ENCODE peak calls at places on chromosomes 12 and 14, in five cellular contexts. I, B, Y, E and O are unnamed samples.
A peak's percentile ranks its signal among the peaks of the same experiment; 100 is the strongest.

GRCh38 chr12:124026755-124027745 is 54.0 kb downstream of the ZNF664 start:
- DNase-seq in E (no peak), B (no peak), Y (peak; percentile 86), I (no peak), O (no peak)

GRCh38 chr12:41521872-41522379 is 333.8 kb downstream of the PDZRN4 start:
- DNase-seq in I (no peak), Y (peak; percentile 87), E (no peak), B (no peak), O (no peak)

GRCh38 chr12:91332305-91332704 is 149.7 kb upstream of the DCN start:
- DNase-seq in B (no peak), I (no peak), Y (peak; percentile 34), E (no peak), O (no peak)

GRCh38 chr12:106769078-106769477 is 5.4 kb upstream of the RIC8B start:
- DNase-seq in E (no peak), I (no peak), B (no peak), Y (peak; percentile 38), O (peak; percentile 68)

GRCh38 chr12:108551556-108551955 is 9.4 kb downstream of the SART3 start:
- DNase-seq in I (no peak), Y (peak; percentile 65), E (no peak), B (no peak), O (no peak)

GRCh38 chr12:93139028-93139665 is 210.1 kb upstream of the EEA1 start:
- DNase-seq in B (no peak), Y (no peak), E (no peak), I (no peak), O (no peak)

GRCh38 chr12:82529096-82529495 is 157.6 kb upstream of the TMTC2 start:
- DNase-seq in B (no peak), Y (no peak), E (no peak), I (no peak), O (no peak)

GRCh38 chr12:70619471-70620152 is 17.6 kb downstream of the PTPRB start:
- DNase-seq in E (no peak), I (no peak), Y (peak; percentile 70), B (no peak), O (no peak)

GRCh38 chr14:75446447-75446846 is 18.6 kb downstream of the JDP2 start:
- DNase-seq in Y (no peak), I (no peak), B (no peak), E (no peak), O (no peak)

GRCh38 chr14:69487226-69487625 is 2.7 kb downstream of the PLEKHD1 start:
- DNase-seq in E (no peak), B (no peak), Y (no peak), I (no peak), O (no peak)

GRCh38 chr12:68924546-68924945 is 8.4 kb downstream of the CPM start:
- DNase-seq in B (no peak), Y (no peak), I (no peak), E (no peak), O (no peak)

GRCh38 chr12:68913682-68914081 is 19.3 kb downstream of the CPM start:
- DNase-seq in I (no peak), B (no peak), E (no peak), Y (peak; percentile 37), O (no peak)

GRCh38 chr12:68915055-68915454 is 17.9 kb downstream of the CPM start:
- DNase-seq in B (no peak), Y (peak; percentile 87), I (no peak), E (no peak), O (no peak)

GRCh38 chr12:68919581-68920239 is 13.3 kb downstream of the CPM start:
- DNase-seq in E (no peak), B (no peak), Y (no peak), I (no peak), O (no peak)

DNA sequence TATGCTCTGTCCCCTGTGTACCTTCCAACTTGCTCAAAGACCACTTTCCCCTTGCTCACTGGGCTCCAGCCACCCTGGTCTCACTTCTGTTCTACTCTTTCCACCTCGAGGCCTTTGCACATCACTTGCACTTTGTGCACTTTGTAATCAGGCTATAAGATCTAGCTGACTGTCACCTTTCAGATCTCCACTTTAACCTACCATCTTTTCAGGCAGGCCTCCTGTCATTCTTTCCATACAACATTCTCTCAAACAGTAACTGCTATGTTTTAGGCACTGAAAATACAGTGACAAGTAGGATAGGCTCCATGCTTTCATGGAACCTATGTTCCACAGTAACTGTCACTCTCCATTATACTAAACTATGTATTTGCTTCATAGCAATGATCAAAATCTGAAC is 14.0 kb downstream of the CPM start:
- DNase-seq in E (no peak), Y (no peak), B (no peak), I (no peak), O (no peak)
- H3K4me3 ChIP-seq in E (no peak overlapping the region), Y (no peak overlapping the region), B (no peak overlapping the region), I (no peak overlapping the region), O (no peak overlapping the region)

GRCh38 chr14:76456200-76456599 is 80.3 kb downstream of the ESRRB start:
- DNase-seq in Y (peak; percentile 8), B (no peak), I (no peak), E (no peak), O (no peak)
- TF ChIP-seq CTCF in Y (peak; percentile 27), B (no peak), I (peak; percentile 26), E (peak; percentile 65), O (no peak)

DNA sequence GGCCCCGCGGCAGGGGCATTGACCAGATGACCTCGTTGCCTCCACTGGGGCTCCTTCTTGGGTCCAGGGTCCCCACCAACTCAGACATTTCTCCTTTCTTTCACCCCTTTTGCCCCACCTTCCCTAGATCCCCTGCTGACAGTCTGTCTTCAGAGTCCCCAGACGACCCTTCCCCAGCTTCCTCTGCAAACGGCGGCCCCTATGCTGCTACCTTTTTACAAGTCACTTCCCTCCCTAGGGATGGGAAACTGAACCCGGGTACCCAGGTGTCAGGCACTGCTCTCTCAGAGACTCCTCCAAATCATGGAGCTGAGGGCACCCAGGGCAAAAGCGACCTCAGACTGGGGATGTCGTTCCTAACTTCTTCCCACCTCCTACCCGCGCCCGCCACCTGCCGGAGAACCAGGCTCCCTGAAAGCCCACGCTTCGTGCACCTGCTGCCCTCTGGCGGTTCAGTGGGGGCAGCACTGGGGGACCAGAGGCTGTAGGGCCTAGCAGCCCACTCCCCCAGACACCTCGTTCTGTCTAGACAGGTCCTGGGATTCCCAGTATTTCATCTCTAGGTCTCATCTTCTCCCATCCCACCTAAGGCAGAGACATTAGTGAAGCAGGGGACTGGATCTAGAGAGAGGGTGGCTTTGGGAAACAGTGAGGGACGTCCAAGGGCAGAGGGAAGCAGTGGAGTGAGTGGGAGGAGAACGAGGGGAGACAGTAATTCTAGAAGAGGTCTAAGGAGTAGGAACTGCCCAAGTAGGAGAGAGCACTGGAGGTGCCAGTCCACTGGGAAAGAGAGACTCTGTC is 4.9 kb downstream of the ZNF385A start:
- DNase-seq in Y (peak; percentile 73), B (peak; percentile 92), I (peak; percentile 93), E (peak; percentile 93), O (no peak)
- H3K4me3 ChIP-seq in Y (peak overlapping the region; percentile 57), B (peak overlapping the region; percentile 30), I (no peak overlapping the region), E (peak overlapping the region; percentile 53), O (peak overlapping the region; percentile 42)

GRCh38 chr14:56124296-56124695 is 6.1 kb downstream of the PELI2 start:
- DNase-seq in Y (peak; percentile 31), B (no peak), I (no peak), E (no peak), O (no peak)
- TF ChIP-seq CTCF in Y (no peak), B (no peak), I (no peak), E (no peak), O (no peak)

GRCh38 chr12:31597066-31597465 is 6.1 kb upstream of the DENND5B start:
- DNase-seq in Y (no peak), I (no peak), B (no peak), E (no peak), O (no peak)

GRCh38 chr12:31600252-31600651 is 9.3 kb upstream of the DENND5B start:
- DNase-seq in I (no peak), Y (no peak), B (no peak), E (no peak), O (no peak)

GRCh38 chr12:31600764-31601163 is 9.8 kb upstream of the DENND5B start:
- DNase-seq in I (no peak), Y (no peak), E (no peak), B (no peak), O (no peak)

GRCh38 chr12:31594681-31595080 is 3.7 kb upstream of the DENND5B start:
- DNase-seq in B (no peak), I (no peak), E (no peak), Y (peak; percentile 19), O (no peak)

DNA sequence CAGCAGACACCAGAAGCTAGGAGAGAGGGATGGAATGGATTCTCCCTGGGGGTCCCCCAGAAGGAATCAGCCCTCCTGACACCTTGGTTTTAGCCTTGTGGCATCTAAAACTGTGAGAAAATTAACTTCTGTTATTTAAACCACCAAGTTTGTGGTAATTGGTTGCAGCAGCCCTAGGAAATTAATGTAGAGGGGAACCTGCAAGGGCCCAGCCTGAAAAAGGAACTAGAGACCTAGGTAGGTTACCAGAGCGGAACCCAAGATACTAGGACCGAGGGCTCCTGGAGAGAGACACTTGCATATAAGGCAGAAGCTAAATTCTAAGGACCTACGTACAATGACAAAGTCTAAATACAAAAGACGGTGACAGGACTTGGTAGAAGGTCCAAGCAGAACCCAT is 8.1 kb upstream of the DENND5B start:
- DNase-seq in E (no peak), B (no peak), Y (no peak), I (no peak), O (no peak)
- H3K4me3 ChIP-seq in E (no peak overlapping the region), B (no peak overlapping the region), Y (no peak overlapping the region), I (no peak overlapping the region), O (no peak overlapping the region)

DNA sequence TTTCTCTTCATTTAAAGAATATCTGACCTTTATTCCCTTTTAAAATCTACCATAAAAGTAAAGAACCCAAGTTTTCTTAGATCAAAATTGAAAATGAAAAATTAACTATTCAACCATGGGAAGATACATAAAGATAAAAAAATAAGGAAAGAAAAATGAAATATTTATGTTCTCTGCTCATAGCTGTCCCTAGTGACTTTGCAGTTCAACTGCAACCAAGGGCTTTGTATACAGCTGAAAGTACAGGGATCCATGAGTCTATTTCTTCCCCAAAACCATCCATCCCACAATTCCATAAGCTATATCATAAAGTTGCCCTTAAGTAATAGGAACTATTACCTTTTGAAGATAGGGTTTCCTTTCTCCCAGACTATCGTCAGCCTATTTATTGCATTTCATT is 113.1 kb downstream of the ITPR2 start:
- DNase-seq in I (no peak), B (no peak), E (no peak), Y (no peak), O (no peak)
- TF ChIP-seq CTCF in I (no peak), B (no peak), E (no peak), Y (peak; percentile 23), O (no peak)